ENCODE peak calls at places on chromosome 1, in seven cellular contexts. K is glutamatergic neuron; V is posterior vena cava; Q is AG09319; C is stimulated activated CD4-positive, alpha-beta T cell treated with anti-CD3 and anti-CD28 coated beads, Interleukin-15, amount 100 ng/mL, for 24 hours; U is psoas muscle; N is activated naive CD8-positive, alpha-beta T cell treated with anti-CD3 and anti-CD28 coated beads, Interleukin-2, amount 50 U/mL, for 24 hours. T is an unnamed sample.

GRCh38 chr1:56434025-56434424 is 145.3 kb downstream of the PLPP3 start:
- DNase-seq in K (no peak), V (no peak), Q (no peak), C (no peak), U (no peak), N (no peak), T (peak)

GRCh38 chr1:100250807-100251206 is 1.2 kb upstream of the DBT start:
- DNase-seq in K (no peak), V (no peak), Q (no peak), C (no peak), U (no peak), N (no peak), T (no peak)

GRCh38 chr1:40143891-40144575 is 17.2 kb upstream of the RLF start:
- DNase-seq in K (peak), V (no peak), Q (peak), C (peak), U (no peak), N (peak), T (peak)

GRCh38 chr1:3469849-3470649 is 15.6 kb downstream of the ARHGEF16 start:
- DNase-seq in K (peak), V (no peak), Q (no peak), C (peak), U (no peak), N (no peak), T (no peak)

GRCh38 chr1:4853930-4854329 is 199.5 kb downstream of the AJAP1 start:
- DNase-seq in K (no peak), V (no peak), Q (no peak), C (no peak), U (no peak), N (no peak), T (no peak)

GRCh38 chr1:112501810-112502641 is 6.7 kb upstream of the WNT2B start:
- DNase-seq in K (peak), V (peak), Q (peak), C (peak), U (peak), N (peak), T (peak)

GRCh38 chr1:155424091-155424490 is 103.4 kb downstream of the RUSC1 start:
- DNase-seq in K (no peak), V (no peak), Q (no peak), C (no peak), U (no peak), N (no peak), T (no peak)

GRCh38 chr1:226120398-226120797 is 57.9 kb downstream of the H3-3A start:
- DNase-seq in K (no peak), V (peak), Q (no peak), C (no peak), U (no peak), N (no peak), T (no peak)

GRCh38 chr1:227370463-227371254 is 52.4 kb upstream of the CDC42BPA start:
- DNase-seq in K (no peak), V (no peak), Q (no peak), C (no peak), U (no peak), N (no peak), T (no peak)

GRCh38 chr1:70627910-70628309 is 216.8 kb downstream of the CTH start:
- DNase-seq in K (no peak), V (no peak), Q (no peak), C (no peak), U (no peak), N (no peak), T (no peak)

GRCh38 chr1:112956503-112957132 is 622 bp upstream of the SLC16A1 start:
- DNase-seq in K (no peak), V (no peak), Q (no peak), C (peak), U (no peak), N (peak), T (no peak)